ENCODE peak calls at places on chromosome 18, in eight cellular contexts. I, W, V, L, N, D, Z and Q are unnamed samples.

GRCh38 chr18:58552057-58552461 is 76.8 kb downstream of the ALPK2 start:
- DNase-seq in I (no peak), W (peak), V (no peak), L (peak), N (peak), D (no peak), Z (no peak), Q (no peak)

GRCh38 chr18:13513015-13513414 is 213.3 kb downstream of the FAM210A start:
- DNase-seq in I (no peak), W (no peak), V (no peak), L (peak), N (no peak), D (no peak), Z (no peak), Q (peak)

GRCh38 chr18:42958353-42958752 is 157.1 kb downstream of the RIT2 start:
- DNase-seq in I (no peak), W (no peak), V (no peak), L (no peak), N (no peak), D (no peak), Z (no peak), Q (no peak)

GRCh38 chr18:8212893-8213805 is 396.1 kb upstream of the RAB12 start:
- DNase-seq in I (no peak), W (no peak), V (no peak), L (peak), N (peak), D (no peak), Z (no peak), Q (no peak)

GRCh38 chr18:75360206-75360605 is 67.3 kb downstream of the SMIM21 start:
- DNase-seq in I (no peak), W (no peak), V (no peak), L (peak), N (no peak), D (no peak), Z (no peak), Q (no peak)

GRCh38 chr18:59079264-59079972 is 60.3 kb upstream of the SEC11C start:
- DNase-seq in I (no peak), W (no peak), V (no peak), L (no peak), N (peak), D (no peak), Z (no peak), Q (no peak)

GRCh38 chr18:36711014-36711725 is 117.6 kb downstream of the TPGS2 start:
- DNase-seq in I (no peak), W (no peak), V (no peak), L (no peak), N (no peak), D (no peak), Z (no peak), Q (no peak)

GRCh38 chr18:26863122-26863879 is 2.2 kb downstream of the AQP4 start:
- DNase-seq in I (peak), W (no peak), V (no peak), L (no peak), N (no peak), D (no peak), Z (peak), Q (no peak)

GRCh38 chr18:24494586-24494985 is 34.1 kb downstream of the HRH4 start:
- DNase-seq in I (no peak), W (no peak), V (no peak), L (no peak), N (no peak), D (no peak), Z (no peak), Q (no peak)